ENCODE peak calls at places on chromosomes 1 and 21, in nine cellular contexts. P is GM23338; E is T-helper 1 cell; W is activated T-helper 1 cell treated with anti-CD3 and anti-CD28 coated beads, Interleukin-2, amount 50 U/mL, for 16 hours; D is SW 1271; U is stimulated activated CD8-positive, alpha-beta memory T cell treated with anti-CD3 and anti-CD28 coated beads, Interleukin-12 subunit alpha, Interleukin-12 subunit beta, amount 100 ng/mL, for 1 hour; C is cardiac fibroblast; I is Peyer's patch; V is RPMI8226. R is an unnamed sample.

GRCh38 chr21:45573452-45574035 is 31.3 kb upstream of the SLC19A1 start:
- DNase-seq in P (no peak), E (no peak), W (no peak), D (no peak), U (no peak), C (no peak), I (peak; percentile 32), V (no peak), R (no peak)

GRCh38 chr1:66436378-66437135 is 97.4 kb upstream of the SGIP1 start:
- DNase-seq in P (peak; percentile 43), E (peak; percentile 82), W (peak; percentile 31), D (no peak), U (no peak), C (peak; percentile 70), I (no peak), V (peak; percentile 20), R (no peak)

GRCh38 chr1:55443175-55443933 is 228.2 kb upstream of the USP24 start:
- DNase-seq in P (no peak), E (no peak), W (no peak), D (peak; percentile 89), U (no peak), C (peak; percentile 98), I (no peak), V (no peak), R (no peak)

GRCh38 chr1:10685851-10686403 is 110.5 kb downstream of the CASZ1 start:
- DNase-seq in P (no peak), E (no peak), W (no peak), D (no peak), U (no peak), C (peak; percentile 73), I (no peak), V (no peak), R (no peak)

GRCh38 chr1:62643283-62643682 is 44.9 kb downstream of the DOCK7 start:
- DNase-seq in P (no peak), E (no peak), W (no peak), D (no peak), U (no peak), C (no peak), I (no peak), V (no peak), R (no peak)

GRCh38 chr1:17802945-17803344 is 47.8 kb downstream of the ACTL8 start:
- DNase-seq in P (no peak), E (no peak), W (no peak), D (no peak), U (no peak), C (no peak), I (no peak), V (no peak), R (no peak)

GRCh38 chr21:38319781-38320180 is 63.0 kb downstream of the KCNJ15 start:
- DNase-seq in P (no peak), E (no peak), W (no peak), D (no peak), U (no peak), C (no peak), I (no peak), V (no peak), R (no peak)

GRCh38 chr1:205512059-205513045 is 7.9 kb downstream of the CDK18 start:
- DNase-seq in P (no peak), E (no peak), W (no peak), D (no peak), U (no peak), C (peak; percentile 8), I (no peak), V (no peak), R (no peak)

GRCh38 chr1:31020007-31020790 is 45.3 kb downstream of the PUM1 start:
- DNase-seq in P (no peak), E (no peak), W (no peak), D (no peak), U (no peak), C (no peak), I (no peak), V (no peak), R (no peak)

GRCh38 chr1:111516008-111516535 is 12.6 kb upstream of the ADORA3 start:
- DNase-seq in P (peak; percentile 93), E (peak; percentile 57), W (no peak), D (no peak), U (no peak), C (peak; percentile 82), I (no peak), V (peak; percentile 33), R (no peak)

GRCh38 chr1:41073971-41074370 is 52.4 kb upstream of the SLFNL1 start:
- DNase-seq in P (no peak), E (no peak), W (no peak), D (no peak), U (no peak), C (peak; percentile 43), I (no peak), V (no peak), R (no peak)

GRCh38 chr1:234957330-234958065 is 171.1 kb downstream of the TOMM20 start:
- DNase-seq in P (peak; percentile 42), E (no peak), W (no peak), D (no peak), U (no peak), C (peak; percentile 90), I (peak; percentile 71), V (no peak), R (no peak)

GRCh38 chr1:80961464-80962190 is 839.1 kb upstream of the ADGRL2 start:
- DNase-seq in P (no peak), E (no peak), W (no peak), D (no peak), U (no peak), C (no peak), I (no peak), V (no peak), R (no peak)

GRCh38 chr1:172476218-172476811 is 32.4 kb upstream of the PIGC start:
- DNase-seq in P (no peak), E (no peak), W (no peak), D (no peak), U (no peak), C (no peak), I (no peak), V (no peak), R (no peak)

GRCh38 chr1:160217466-160218165 is 12.4 kb downstream of the PEA15 start:
- DNase-seq in P (no peak), E (no peak), W (no peak), D (no peak), U (no peak), C (peak; percentile 32), I (peak; percentile 65), V (no peak), R (no peak)

GRCh38 chr1:2169200-2169836 is 25.3 kb downstream of the FAAP20 start:
- DNase-seq in P (no peak), E (no peak), W (no peak), D (no peak), U (no peak), C (no peak), I (no peak), V (no peak), R (no peak)

GRCh38 chr21:25518491-25518911 is 88.8 kb downstream of the MRPL39 start:
- DNase-seq in P (peak; percentile 49), E (no peak), W (no peak), D (no peak), U (no peak), C (no peak), I (no peak), V (no peak), R (no peak)

GRCh38 chr1:86914998-86915736 is 732 bp downstream of the HS2ST1 start:
- DNase-seq in P (peak; percentile 84), E (peak; percentile 57), W (peak; percentile 19), D (no peak), U (peak; percentile 25), C (peak; percentile 61), I (peak; percentile 68), V (peak; percentile 59), R (no peak)

GRCh38 chr1:39167632-39168209 is 36.8 kb upstream of the MACF1 start:
- DNase-seq in P (no peak), E (no peak), W (no peak), D (no peak), U (no peak), C (peak; percentile 70), I (no peak), V (no peak), R (no peak)

GRCh38 chr1:54053745-54054437 is 483 bp downstream of the TCEANC2 start:
- DNase-seq in P (peak; percentile 38), E (peak; percentile 16), W (no peak), D (no peak), U (peak; percentile 2), C (peak; percentile 45), I (no peak), V (peak; percentile 27), R (no peak)

GRCh38 chr1:244460195-244460594 is 878 bp upstream of the CATSPERE start:
- DNase-seq in P (peak; percentile 31), E (peak; percentile 60), W (no peak), D (no peak), U (no peak), C (no peak), I (no peak), V (no peak), R (no peak)

GRCh38 chr21:36647279-36648093 is 51.4 kb upstream of the SIM2 start:
- DNase-seq in P (peak; percentile 73), E (no peak), W (no peak), D (no peak), U (no peak), C (peak; percentile 27), I (no peak), V (no peak), R (no peak)

GRCh38 chr1:29282924-29283803 is 46.8 kb downstream of the PTPRU start:
- DNase-seq in P (peak; percentile 99), E (peak; percentile 13), W (no peak), D (no peak), U (no peak), C (peak; percentile 73), I (no peak), V (peak; percentile 73), R (no peak)

GRCh38 chr1:18109058-18109755 is 1.6 kb downstream of the IGSF21 start:
- DNase-seq in P (peak; percentile 51), E (no peak), W (no peak), D (no peak), U (no peak), C (no peak), I (no peak), V (peak; percentile 53), R (no peak)

GRCh38 chr1:155077346-155077745 is 1.3 kb upstream of the EFNA3 start:
- DNase-seq in P (no peak), E (no peak), W (no peak), D (no peak), U (no peak), C (no peak), I (peak; percentile 52), V (peak; percentile 71), R (no peak)

GRCh38 chr1:177340601-177341067 is 169.9 kb downstream of the BRINP2 start:
- DNase-seq in P (no peak), E (no peak), W (no peak), D (no peak), U (no peak), C (no peak), I (no peak), V (no peak), R (no peak)

GRCh38 chr1:10152709-10153284 is 57.6 kb upstream of the KIF1B start:
- DNase-seq in P (peak; percentile 76), E (peak; percentile 34), W (no peak), D (no peak), U (no peak), C (peak; percentile 70), I (peak; percentile 66), V (peak; percentile 14), R (no peak)

GRCh38 chr1:225445644-225446297 is 17.9 kb upstream of the LBR start:
- DNase-seq in P (no peak), E (peak; percentile 60), W (no peak), D (no peak), U (no peak), C (no peak), I (no peak), V (no peak), R (no peak)

GRCh38 chr1:27349784-27350672 is 8.2 kb downstream of the SYTL1 start:
- DNase-seq in P (peak; percentile 91), E (no peak), W (no peak), D (no peak), U (no peak), C (peak; percentile 82), I (peak; percentile 86), V (peak; percentile 68), R (no peak)

R was measured in activated CD4-positive, CD25-positive, alpha-beta regulatory T cell.